ENCODE peak calls at places on chromosomes 13 and 19, in eight cellular contexts. R is breast epithelium, C is HCT116, O is K562, I is sigmoid colon, L is spleen, M is GM12892, J is HL-60. S is an unnamed sample.

GRCh38 chr19:10270180-10270615 is 722 bp upstream of the ICAM1 start:
- DNase-seq in R (no peak), C (no peak), O (peak), I (peak), L (peak), M (no peak), J (peak), S (peak)

GRCh38 chr13:113648218-113648615 is 9.8 kb downstream of the ATP4B start:
- DNase-seq in R (peak), C (no peak), O (no peak), I (peak), L (peak), M (no peak), J (no peak), S (peak)

GRCh38 chr19:6654347-6655310 is 15.3 kb downstream of the TNFSF14 start:
- DNase-seq in R (no peak), C (no peak), O (no peak), I (no peak), L (peak), M (no peak), J (peak), S (no peak)

GRCh38 chr13:51360489-51360888 is 21.0 kb downstream of the SERPINE3 start:
- DNase-seq in R (no peak), C (no peak), O (no peak), I (no peak), L (no peak), M (no peak), J (no peak), S (no peak)

GRCh38 chr19:58229255-58229639 is 533 bp downstream of the ZNF544 start:
- DNase-seq in R (no peak), C (no peak), O (peak), I (no peak), L (no peak), M (no peak), J (peak), S (peak)

GRCh38 chr19:11152318-11153062 is 3.1 kb downstream of the SPC24 start:
- DNase-seq in R (peak), C (no peak), O (no peak), I (peak), L (no peak), M (no peak), J (no peak), S (peak)

GRCh38 chr13:43359536-43359935 is 336.1 kb downstream of the DNAJC15 start:
- DNase-seq in R (no peak), C (no peak), O (no peak), I (no peak), L (no peak), M (no peak), J (no peak), S (no peak)

GRCh38 chr19:43465468-43466120 is at the start of gene LYPD3:
- DNase-seq in R (peak), C (peak), O (peak), I (no peak), L (peak), M (no peak), J (no peak), S (peak)

GRCh38 chr19:5138606-5139594 is 170.0 kb downstream of the KDM4B start:
- DNase-seq in R (no peak), C (no peak), O (no peak), I (no peak), L (peak), M (peak), J (peak), S (peak)

GRCh38 chr13:53200498-53201453 is 172.2 kb downstream of the OLFM4 start:
- DNase-seq in R (peak), C (no peak), O (no peak), I (peak), L (peak), M (no peak), J (no peak), S (peak)

GRCh38 chr13:112973577-112973951 is 4.5 kb downstream of the MCF2L start:
- DNase-seq in R (no peak), C (no peak), O (no peak), I (no peak), L (peak), M (no peak), J (no peak), S (peak)

GRCh38 chr19:9869008-9869617 is 34.0 kb downstream of the PIN1 start:
- DNase-seq in R (no peak), C (no peak), O (no peak), I (no peak), L (no peak), M (no peak), J (no peak), S (no peak)

GRCh38 chr13:40672310-40673060 is 6.0 kb upstream of the FOXO1 start:
- DNase-seq in R (no peak), C (peak), O (peak), I (no peak), L (no peak), M (no peak), J (no peak), S (no peak)

GRCh38 chr19:41206926-41207750 is 11.9 kb upstream of the AXL start:
- DNase-seq in R (no peak), C (no peak), O (peak), I (peak), L (no peak), M (no peak), J (no peak), S (peak)

GRCh38 chr19:31264379-31264778 is 84.9 kb downstream of the TSHZ3 start:
- DNase-seq in R (no peak), C (no peak), O (no peak), I (peak), L (peak), M (no peak), J (no peak), S (peak)

GRCh38 chr13:98332691-98333090 is 155.6 kb upstream of the RNF113B start:
- DNase-seq in R (no peak), C (no peak), O (no peak), I (no peak), L (no peak), M (no peak), J (no peak), S (no peak)

GRCh38 chr19:28314771-28315170 is 898.2 kb downstream of the UQCRFS1 start:
- DNase-seq in R (no peak), C (no peak), O (no peak), I (no peak), L (no peak), M (no peak), J (no peak), S (no peak)

GRCh38 chr19:28793391-28794168 is 419.4 kb downstream of the UQCRFS1 start:
- DNase-seq in R (no peak), C (no peak), O (no peak), I (no peak), L (no peak), M (no peak), J (no peak), S (peak)

GRCh38 chr19:18894254-18895037 is 1.5 kb downstream of the CERS1 start:
- DNase-seq in R (no peak), C (no peak), O (peak), I (no peak), L (peak), M (no peak), J (no peak), S (no peak)

GRCh38 chr19:38930776-38931761 is at the start of gene MRPS12:
- DNase-seq in R (peak), C (peak), O (peak), I (peak), L (peak), M (peak), J (peak), S (no peak)
- TF ChIP-seq POLR2AphosphoS5 in R (peak), C (peak), O (peak), I (no peak), L (peak), M (peak), J (peak), S (peak)

GRCh38 chr13:110914293-110915056 is 394 bp downstream of the ANKRD10 start:
- DNase-seq in R (no peak), C (no peak), O (peak), I (peak), L (peak), M (peak), J (peak), S (peak)
- TF ChIP-seq POLR2AphosphoS5 in R (peak), C (peak), O (no peak), I (peak), L (peak), M (no peak), J (peak), S (peak)

DNA sequence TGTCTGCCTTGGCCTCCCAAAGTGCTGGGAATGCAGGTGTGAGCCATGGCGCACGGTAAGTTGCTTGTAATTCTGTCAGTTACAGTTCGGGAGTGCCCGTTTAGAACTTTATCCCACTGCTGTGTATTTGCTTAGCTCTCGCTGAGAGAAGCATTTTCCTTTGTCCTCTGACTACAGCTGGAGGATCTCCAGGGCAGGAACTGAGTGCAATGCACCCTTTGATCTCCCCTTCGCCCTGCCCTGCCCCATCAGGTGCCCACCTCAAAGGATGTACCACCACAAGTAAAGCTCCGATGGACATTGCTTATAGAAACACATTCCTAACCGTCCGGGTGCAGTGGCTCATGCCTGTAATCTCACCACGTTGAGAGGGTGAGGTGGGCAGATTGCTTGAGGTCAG is 6.5 kb downstream of the BRME1 start:
- DNase-seq in R (no peak), C (no peak), O (no peak), I (no peak), L (no peak), M (no peak), J (no peak), S (no peak)
- TF ChIP-seq POLR2AphosphoS5 in R (no peak), C (no peak), O (no peak), I (no peak), L (no peak), M (no peak), J (no peak), S (no peak)

GRCh38 chr13:77430377-77430951 is 103.6 kb upstream of the MYCBP2 start:
- DNase-seq in R (no peak), C (no peak), O (no peak), I (no peak), L (no peak), M (no peak), J (no peak), S (no peak)
- TF ChIP-seq POLR2AphosphoS5 in R (no peak), C (no peak), O (no peak), I (no peak), L (no peak), M (no peak), J (no peak), S (no peak)